ENCODE peak calls at places on chromosomes 5 and 9, in five cellular contexts. One of them, this sample, is unnamed.

GRCh38 chr9:6922124-6922676 is 164.4 kb downstream of the KDM4C start:
- DNase-seq in A549: no peak
- DNase-seq in K562: no peak
- DNase-seq in IMR-90: no peak
- DNase-seq in SK-N-SH: no peak
- DNase-seq in this sample: no peak

GRCh38 chr5:100424787-100425186 is 110.4 kb upstream of the FAM174A start:
- DNase-seq in A549: no peak
- DNase-seq in IMR-90: no peak
- DNase-seq in SK-N-SH: no peak
- DNase-seq in K562: no peak
- DNase-seq in this sample: no peak

GRCh38 chr5:73367650-73368049 is 80.9 kb downstream of the FOXD1 start:
- DNase-seq in IMR-90: peak
- DNase-seq in A549: no peak
- DNase-seq in K562: no peak
- DNase-seq in SK-N-SH: no peak
- DNase-seq in this sample: no peak

GRCh38 chr5:101393795-101394450 is 490.8 kb upstream of the ST8SIA4 start:
- DNase-seq in SK-N-SH: no peak
- DNase-seq in A549: no peak
- DNase-seq in K562: no peak
- DNase-seq in IMR-90: peak
- DNase-seq in this sample: no peak

GRCh38 chr9:128575921-128576320 is 23.5 kb downstream of the SPTAN1 start:
- DNase-seq in A549: no peak
- DNase-seq in IMR-90: no peak
- DNase-seq in SK-N-SH: no peak
- DNase-seq in K562: no peak
- DNase-seq in this sample: no peak

GRCh38 chr5:115855959-115856358 is 14.2 kb downstream of the AP3S1 start:
- DNase-seq in K562: no peak
- DNase-seq in IMR-90: peak
- DNase-seq in A549: no peak
- DNase-seq in SK-N-SH: no peak
- DNase-seq in this sample: no peak

GRCh38 chr9:99361827-99362226 is 139.7 kb downstream of the SEC61B start:
- DNase-seq in SK-N-SH: no peak
- DNase-seq in IMR-90: no peak
- DNase-seq in A549: no peak
- DNase-seq in K562: no peak
- DNase-seq in this sample: no peak

GRCh38 chr5:56481147-56481997 is 248.2 kb upstream of the ANKRD55 start:
- DNase-seq in K562: no peak
- DNase-seq in A549: peak
- DNase-seq in IMR-90: peak
- DNase-seq in SK-N-SH: peak
- DNase-seq in this sample: peak

GRCh38 chr9:18861599-18862546 is 171.1 kb downstream of the SAXO1 start:
- DNase-seq in A549: no peak
- DNase-seq in SK-N-SH: no peak
- DNase-seq in IMR-90: peak
- DNase-seq in K562: no peak
- DNase-seq in this sample: no peak

GRCh38 chr9:132237481-132237880 is 75.6 kb downstream of the NTNG2 start:
- DNase-seq in SK-N-SH: no peak
- DNase-seq in IMR-90: no peak
- DNase-seq in K562: no peak
- DNase-seq in A549: peak
- DNase-seq in this sample: no peak

GRCh38 chr9:75438716-75439115 is 350.4 kb downstream of the OSTF1 start:
- DNase-seq in SK-N-SH: no peak
- DNase-seq in IMR-90: no peak
- DNase-seq in A549: no peak
- DNase-seq in K562: no peak
- DNase-seq in this sample: peak

GRCh38 chr5:40619406-40619805 is 60.3 kb upstream of the PTGER4 start:
- DNase-seq in IMR-90: no peak
- DNase-seq in K562: no peak
- DNase-seq in SK-N-SH: no peak
- DNase-seq in A549: no peak
- DNase-seq in this sample: no peak
- TF ChIP-seq RCOR1 in IMR-90: no peak
- TF ChIP-seq RCOR1 in K562: no peak
- TF ChIP-seq RCOR1 in SK-N-SH: no peak
- TF ChIP-seq RCOR1 in A549: no peak
- TF ChIP-seq RCOR1 in this sample: no peak

GRCh38 chr5:168046163-168046562 is 245.3 kb upstream of the WWC1 start:
- DNase-seq in A549: no peak
- DNase-seq in SK-N-SH: no peak
- DNase-seq in IMR-90: no peak
- DNase-seq in K562: no peak
- DNase-seq in this sample: no peak
- TF ChIP-seq RCOR1 in A549: no peak
- TF ChIP-seq RCOR1 in SK-N-SH: no peak
- TF ChIP-seq RCOR1 in IMR-90: no peak
- TF ChIP-seq RCOR1 in K562: no peak
- TF ChIP-seq RCOR1 in this sample: no peak

GRCh38 chr9:29691145-29691544 is 2117.9 kb upstream of the C9orf72 start:
- DNase-seq in A549: no peak
- DNase-seq in SK-N-SH: no peak
- DNase-seq in K562: no peak
- DNase-seq in IMR-90: no peak
- DNase-seq in this sample: no peak

GRCh38 chr9:29697011-29697410 is 2123.7 kb upstream of the C9orf72 start:
- DNase-seq in K562: no peak
- DNase-seq in IMR-90: no peak
- DNase-seq in SK-N-SH: no peak
- DNase-seq in A549: no peak
- DNase-seq in this sample: no peak

DNA sequence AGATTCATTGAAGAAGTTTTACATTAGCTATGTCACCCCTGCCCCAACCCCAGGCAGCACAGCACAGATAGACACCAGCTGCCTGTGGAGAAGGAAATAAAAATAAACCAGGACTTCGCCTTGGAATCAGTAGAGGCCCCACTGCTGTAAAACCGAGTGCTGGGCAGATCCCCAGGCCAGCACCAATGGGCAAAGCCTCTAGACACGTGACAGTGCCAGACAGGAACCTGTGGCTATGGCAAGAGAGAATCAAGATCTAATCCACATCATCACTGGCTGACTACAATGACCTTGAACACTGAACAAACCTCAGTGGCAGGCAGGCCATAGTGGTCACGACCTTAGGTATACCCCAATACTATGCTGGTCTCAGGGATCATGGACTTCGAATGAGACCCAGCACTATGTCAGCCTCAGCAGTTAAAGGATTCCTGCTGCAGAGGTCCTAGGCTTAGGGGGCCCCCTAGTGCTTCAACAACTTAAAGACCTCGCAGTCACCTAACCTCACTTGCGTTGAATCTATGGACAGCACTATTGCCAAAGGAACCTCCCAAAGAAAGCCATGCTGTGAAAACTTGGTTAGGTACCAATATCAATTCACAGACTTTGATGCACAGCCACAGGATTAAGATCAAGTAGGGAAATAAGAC is 2118.6 kb upstream of the C9orf72 start:
- DNase-seq in A549: no peak
- DNase-seq in SK-N-SH: peak
- DNase-seq in IMR-90: no peak
- DNase-seq in K562: no peak
- DNase-seq in this sample: no peak
- TF ChIP-seq RCOR1 in A549: no peak
- TF ChIP-seq RCOR1 in SK-N-SH: no peak
- TF ChIP-seq RCOR1 in IMR-90: no peak
- TF ChIP-seq RCOR1 in K562: no peak
- TF ChIP-seq RCOR1 in this sample: no peak

GRCh38 chr5:14201325-14202061 is 58.4 kb downstream of the TRIO start:
- DNase-seq in IMR-90: peak
- DNase-seq in A549: no peak
- DNase-seq in K562: no peak
- DNase-seq in SK-N-SH: no peak
- DNase-seq in this sample: no peak
- TF ChIP-seq RCOR1 in IMR-90: no peak
- TF ChIP-seq RCOR1 in A549: no peak
- TF ChIP-seq RCOR1 in K562: no peak
- TF ChIP-seq RCOR1 in SK-N-SH: no peak
- TF ChIP-seq RCOR1 in this sample: no peak

DNA sequence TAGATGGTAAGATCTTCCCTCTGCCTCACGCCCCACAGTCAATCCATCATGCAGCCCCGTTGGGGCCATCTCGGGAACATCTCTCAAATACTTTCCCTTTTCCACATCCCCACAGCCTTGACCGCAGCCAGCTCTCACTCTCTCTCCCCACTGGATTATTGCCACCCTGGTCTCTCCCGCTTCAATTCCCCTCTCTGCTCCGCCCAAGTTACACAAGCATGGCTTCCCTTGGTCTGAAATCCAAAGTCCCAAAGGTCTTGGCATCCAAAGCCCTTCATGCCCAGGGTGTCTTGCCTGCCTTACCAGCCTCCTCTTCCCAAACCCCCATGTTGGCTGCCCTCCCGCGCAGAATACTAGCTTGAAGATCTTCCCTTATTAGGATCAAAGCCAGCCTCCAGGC is 157.3 kb upstream of the SMIM23 start:
- DNase-seq in SK-N-SH: no peak
- DNase-seq in K562: no peak
- DNase-seq in A549: no peak
- DNase-seq in IMR-90: no peak
- DNase-seq in this sample: no peak
- TF ChIP-seq RCOR1 in SK-N-SH: no peak
- TF ChIP-seq RCOR1 in K562: no peak
- TF ChIP-seq RCOR1 in A549: no peak
- TF ChIP-seq RCOR1 in IMR-90: no peak
- TF ChIP-seq RCOR1 in this sample: no peak

GRCh38 chr5:177490311-177490991 is 7.0 kb downstream of the PDLIM7 start:
- DNase-seq in K562: no peak
- DNase-seq in A549: no peak
- DNase-seq in SK-N-SH: no peak
- DNase-seq in IMR-90: no peak
- DNase-seq in this sample: no peak

GRCh38 chr5:177491983-177492746 is 5.2 kb downstream of the PDLIM7 start:
- DNase-seq in IMR-90: no peak
- DNase-seq in K562: no peak
- DNase-seq in A549: no peak
- DNase-seq in SK-N-SH: no peak
- DNase-seq in this sample: no peak

GRCh38 chr5:177492841-177493240 is 4.6 kb downstream of the PDLIM7 start:
- DNase-seq in SK-N-SH: no peak
- DNase-seq in A549: no peak
- DNase-seq in K562: no peak
- DNase-seq in IMR-90: no peak
- DNase-seq in this sample: no peak

GRCh38 chr5:177490992-177491391 is 6.4 kb downstream of the PDLIM7 start:
- DNase-seq in SK-N-SH: no peak
- DNase-seq in K562: no peak
- DNase-seq in A549: no peak
- DNase-seq in IMR-90: no peak
- DNase-seq in this sample: no peak

GRCh38 chr5:177491429-177491945 is 5.9 kb downstream of the PDLIM7 start:
- DNase-seq in IMR-90: no peak
- DNase-seq in SK-N-SH: peak
- DNase-seq in K562: peak
- DNase-seq in A549: peak
- DNase-seq in this sample: no peak
- TF ChIP-seq RCOR1 in IMR-90: no peak
- TF ChIP-seq RCOR1 in SK-N-SH: no peak
- TF ChIP-seq RCOR1 in K562: peak
- TF ChIP-seq RCOR1 in A549: no peak
- TF ChIP-seq RCOR1 in this sample: no peak

DNA sequence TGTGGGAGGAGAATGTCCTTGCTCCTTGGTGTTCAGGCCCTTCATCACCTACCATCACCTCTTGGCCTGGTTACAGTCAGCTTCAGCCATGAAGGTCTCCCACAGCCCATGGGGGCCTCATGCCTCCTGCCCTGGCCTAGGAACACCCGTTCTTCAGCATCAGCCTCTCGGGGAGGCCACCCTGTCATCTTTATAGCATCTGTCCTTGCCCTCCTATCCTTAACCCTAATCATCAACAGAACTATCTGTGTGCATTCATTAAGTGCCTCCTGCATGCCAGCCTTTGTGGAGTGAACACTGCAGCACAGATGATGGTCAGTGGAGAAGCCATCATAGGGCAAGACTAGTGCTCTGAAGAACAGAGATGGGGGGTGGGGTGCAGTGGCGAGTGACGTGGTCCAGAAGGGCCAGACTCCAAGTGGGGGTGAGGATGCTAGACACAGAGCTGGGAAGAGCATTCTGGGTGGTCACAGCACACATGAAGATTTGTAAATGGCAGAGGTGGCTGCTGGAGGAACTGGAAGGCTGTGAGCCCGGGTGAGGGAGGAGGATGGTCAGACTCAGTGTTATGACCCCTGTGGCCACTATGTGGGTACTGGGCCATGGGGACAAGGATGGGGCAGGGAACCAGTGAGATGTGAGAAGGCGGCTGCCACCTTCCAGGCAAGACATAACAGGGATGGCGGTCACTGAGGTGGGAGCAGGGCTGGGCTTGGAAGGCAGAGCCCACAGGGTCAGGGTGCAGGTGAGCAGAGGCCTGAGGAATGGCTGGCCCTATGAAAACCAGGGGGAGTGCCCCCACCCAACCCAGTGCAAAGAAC is 3.6 kb upstream of the CARD19 start:
- DNase-seq in K562: no peak
- DNase-seq in IMR-90: no peak
- DNase-seq in SK-N-SH: no peak
- DNase-seq in A549: no peak
- DNase-seq in this sample: no peak
- TF ChIP-seq RCOR1 in K562: no peak
- TF ChIP-seq RCOR1 in IMR-90: no peak
- TF ChIP-seq RCOR1 in SK-N-SH: no peak
- TF ChIP-seq RCOR1 in A549: no peak
- TF ChIP-seq RCOR1 in this sample: no peak

DNA sequence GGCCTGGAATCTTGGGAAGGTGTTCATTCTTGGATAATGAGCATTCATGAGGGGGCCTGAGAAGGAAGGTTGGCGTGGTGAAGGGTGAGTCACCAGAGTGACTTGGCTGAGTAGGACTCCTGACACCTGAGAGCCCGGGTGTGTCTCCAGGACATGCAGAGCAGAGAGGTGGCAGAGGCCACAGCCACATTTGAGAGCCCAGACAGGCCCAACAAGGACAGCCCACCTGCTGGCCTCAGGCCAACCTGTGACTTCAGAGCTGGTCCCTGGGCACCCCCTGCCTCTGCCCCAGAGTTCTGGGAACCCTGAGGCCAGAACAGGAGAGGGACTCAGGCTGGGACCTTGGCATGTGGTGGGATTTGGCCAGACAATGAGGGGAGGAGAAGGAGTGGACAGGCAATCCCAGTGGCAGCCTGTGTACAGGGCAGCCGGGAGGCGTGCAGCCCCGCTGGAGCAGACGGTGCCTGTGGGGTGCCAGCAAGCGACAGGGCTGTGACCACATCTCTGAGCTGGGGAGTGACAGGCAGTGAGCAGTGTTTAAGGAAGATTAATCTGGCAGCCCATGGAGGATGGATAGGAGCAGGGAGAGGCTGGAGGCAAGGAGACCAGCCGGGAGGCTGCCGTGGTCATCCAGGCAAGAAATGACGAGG is 12.2 kb downstream of the UNC5A start:
- DNase-seq in SK-N-SH: peak
- DNase-seq in IMR-90: no peak
- DNase-seq in K562: no peak
- DNase-seq in A549: no peak
- DNase-seq in this sample: no peak
- TF ChIP-seq RCOR1 in SK-N-SH: no peak
- TF ChIP-seq RCOR1 in IMR-90: no peak
- TF ChIP-seq RCOR1 in K562: no peak
- TF ChIP-seq RCOR1 in A549: no peak
- TF ChIP-seq RCOR1 in this sample: no peak

This sample was measured in GM12878.